ENCODE peak calls at places on chromosomes 5 and 9, in seven cellular contexts. Y is endothelial cell; M is adrenal gland; L is AML-193; J is activated naive CD8-positive, alpha-beta T cell treated with anti-CD3 and anti-CD28 coated beads, Interleukin-2, amount 50 U/mL, for 16 hours; V is stimulated activated CD4-positive, alpha-beta T cell treated with anti-CD3 and anti-CD28 coated beads, Interleukin-1b, Interleukin-23, amount 100 ng/mL, for 48 hours; G is substantia nigra. A is an unnamed sample.

GRCh38 chr9:114004221-114004716 is 73.8 kb downstream of the AMBP start:
- DNase-seq in Y (peak), M (peak), L (no peak), J (no peak), V (no peak), G (peak), A (no peak)

GRCh38 chr9:89405832-89406231 is 87.5 kb downstream of the SECISBP2 start:
- DNase-seq in Y (no peak), M (no peak), L (no peak), J (no peak), V (no peak), G (peak), A (no peak)

GRCh38 chr9:94937214-94937903 is 210.9 kb downstream of the AOPEP start:
- DNase-seq in Y (no peak), M (no peak), L (no peak), J (no peak), V (no peak), G (no peak), A (peak)

GRCh38 chr9:137302176-137303030 is at the start of gene NRARP:
- DNase-seq in Y (peak), M (peak), L (peak), J (peak), V (peak), G (peak), A (peak)

GRCh38 chr9:136220017-136220729 is 15.2 kb upstream of the LHX3 start:
- DNase-seq in Y (no peak), M (peak), L (no peak), J (no peak), V (no peak), G (no peak), A (no peak)

GRCh38 chr9:92759990-92760893 is 4.4 kb downstream of the BICD2 start:
- DNase-seq in Y (no peak), M (peak), L (no peak), J (no peak), V (no peak), G (peak), A (peak)

GRCh38 chr9:5449521-5450359 is 602 bp upstream of the CD274 start:
- DNase-seq in Y (no peak), M (no peak), L (no peak), J (no peak), V (no peak), G (no peak), A (no peak)

GRCh38 chr5:160500776-160501175 is 79.1 kb downstream of the PTTG1 start:
- DNase-seq in Y (no peak), M (peak), L (peak), J (no peak), V (no peak), G (no peak), A (no peak)

GRCh38 chr9:38087934-38088925 is 19.2 kb upstream of the SHB start:
- DNase-seq in Y (peak), M (peak), L (peak), J (peak), V (peak), G (peak), A (no peak)

GRCh38 chr5:14110680-14111079 is 32.5 kb upstream of the TRIO start:
- DNase-seq in Y (no peak), M (no peak), L (no peak), J (no peak), V (no peak), G (no peak), A (peak)

GRCh38 chr5:137808503-137809135 is 54.5 kb upstream of the HNRNPA0 start:
- DNase-seq in Y (no peak), M (peak), L (no peak), J (no peak), V (no peak), G (peak), A (peak)

GRCh38 chr5:95843733-95844223 is 21.3 kb upstream of the GLRX start:
- DNase-seq in Y (no peak), M (peak), L (peak), J (no peak), V (no peak), G (no peak), A (no peak)

GRCh38 chr9:37466037-37466709 is 923 bp upstream of the ZBTB5 start:
- DNase-seq in Y (peak), M (peak), L (no peak), J (no peak), V (peak), G (peak), A (no peak)

GRCh38 chr5:150989695-150990094 is 30.7 kb upstream of the GPX3 start:
- DNase-seq in Y (no peak), M (no peak), L (peak), J (no peak), V (peak), G (no peak), A (no peak)

GRCh38 chr5:16742938-16743337 is 126.1 kb upstream of the RETREG1 start:
- DNase-seq in Y (no peak), M (no peak), L (no peak), J (no peak), V (no peak), G (no peak), A (no peak)

GRCh38 chr9:6873862-6874261 is 116.1 kb downstream of the KDM4C start:
- DNase-seq in Y (no peak), M (peak), L (no peak), J (no peak), V (peak), G (no peak), A (no peak)

GRCh38 chr9:6417186-6417585 is 4.2 kb downstream of the UHRF2 start:
- DNase-seq in Y (no peak), M (no peak), L (peak), J (no peak), V (no peak), G (no peak), A (no peak)

GRCh38 chr5:432201-432927 is 10.6 kb upstream of the EXOC3 start:
- DNase-seq in Y (no peak), M (no peak), L (no peak), J (no peak), V (no peak), G (no peak), A (no peak)

GRCh38 chr9:75039006-75039405 is 10.9 kb upstream of the CARNMT1 start:
- DNase-seq in Y (no peak), M (no peak), L (no peak), J (no peak), V (no peak), G (no peak), A (peak)

GRCh38 chr9:89869774-89870173 is 265.0 kb downstream of the GADD45G start:
- DNase-seq in Y (no peak), M (no peak), L (no peak), J (no peak), V (no peak), G (no peak), A (no peak)

GRCh38 chr9:5402217-5402616 is 35.5 kb downstream of the PLGRKT start:
- DNase-seq in Y (no peak), M (no peak), L (peak), J (no peak), V (no peak), G (no peak), A (no peak)

GRCh38 chr5:107296572-107296971 is 374.2 kb downstream of the EFNA5 start:
- DNase-seq in Y (no peak), M (no peak), L (no peak), J (no peak), V (no peak), G (no peak), A (no peak)

GRCh38 chr9:16221350-16221749 is 649.1 kb downstream of the BNC2 start:
- DNase-seq in Y (no peak), M (peak), L (no peak), J (no peak), V (no peak), G (no peak), A (no peak)

GRCh38 chr9:87086536-87086935 is 139.2 kb upstream of the GAS1 start:
- DNase-seq in Y (no peak), M (no peak), L (no peak), J (no peak), V (no peak), G (no peak), A (no peak)

GRCh38 chr9:136650648-136651047 is 12.1 kb upstream of the EGFL7 start:
- DNase-seq in Y (no peak), M (no peak), L (no peak), J (no peak), V (no peak), G (no peak), A (no peak)

GRCh38 chr9:69303331-69303730 is 21.7 kb upstream of the ENTREP1 start:
- DNase-seq in Y (no peak), M (no peak), L (no peak), J (no peak), V (no peak), G (no peak), A (no peak)

GRCh38 chr9:125088752-125089151 is 54.6 kb downstream of the SCAI start:
- DNase-seq in Y (no peak), M (no peak), L (no peak), J (no peak), V (no peak), G (no peak), A (no peak)

GRCh38 chr5:43389679-43390329 is 22.4 kb downstream of the CCL28 start:
- DNase-seq in Y (peak), M (peak), L (peak), J (peak), V (peak), G (peak), A (peak)

GRCh38 chr9:135334953-135335460 is 144.6 kb upstream of the PPP1R26 start:
- DNase-seq in Y (no peak), M (no peak), L (no peak), J (no peak), V (no peak), G (no peak), A (no peak)

GRCh38 chr5:66209794-66210193 is 65.7 kb downstream of the SREK1 start:
- DNase-seq in Y (no peak), M (no peak), L (no peak), J (no peak), V (no peak), G (no peak), A (peak)

GRCh38 chr9:110291921-110292575 is 35.7 kb upstream of the TXN start:
- DNase-seq in Y (no peak), M (no peak), L (no peak), J (no peak), V (no peak), G (no peak), A (no peak)

GRCh38 chr9:88085481-88085880 is 52.8 kb downstream of the SPATA31C2 start:
- DNase-seq in Y (no peak), M (no peak), L (no peak), J (no peak), V (no peak), G (no peak), A (no peak)